ENCODE peak calls at places on chromosomes 7 and 10, in ten cellular contexts. O is left cardiac atrium; H is adipocyte; K is adrenal gland; X is lung microvascular endothelial cell; C is sigmoid colon; B is NCI-H2081; J is stimulated activated CD4-positive, alpha-beta T cell treated with anti-CD3 and anti-CD28 coated beads, Interleukin-1b, Interleukin-23, amount 100 ng/mL, for 4 hours; V is iPS-NIHi11; T is non-pigmented ciliary epithelial cell. L is an unnamed sample.

GRCh38 chr7:95772298-95772770 is at the start of gene DYNC1I1:
- DNase-seq in T (no peak), K (peak), C (peak), B (peak), J (peak), V (peak), H (peak), O (peak), X (peak), L (peak)

GRCh38 chr10:14555806-14556205 is 218.9 kb downstream of the FAM107B start:
- DNase-seq in X (no peak), C (no peak), T (no peak), J (no peak), K (no peak), H (no peak), V (peak), O (no peak), B (no peak), L (no peak)

GRCh38 chr7:134828361-134828760 is 48.9 kb downstream of the CALD1 start:
- DNase-seq in X (no peak), C (no peak), H (no peak), B (no peak), J (no peak), K (no peak), V (no peak), T (no peak), O (no peak), L (no peak)

GRCh38 chr10:85927952-85928677 is 438.5 kb downstream of the GRID1 start:
- DNase-seq in H (no peak), V (no peak), K (no peak), O (peak), C (no peak), X (no peak), T (no peak), J (no peak), B (no peak), L (no peak)

GRCh38 chr10:63125459-63125858 is 7.7 kb upstream of the NRBF2 start:
- DNase-seq in O (no peak), C (no peak), T (no peak), X (no peak), H (no peak), J (no peak), V (no peak), B (no peak), K (no peak), L (no peak)

GRCh38 chr10:60818134-60818770 is 40.0 kb downstream of the CDK1 start:
- DNase-seq in O (no peak), T (no peak), C (no peak), X (no peak), V (no peak), J (no peak), H (peak), B (no peak), K (no peak), L (no peak)

GRCh38 chr7:88306590-88307048 is at the start of gene STEAP4:
- DNase-seq in C (peak), K (peak), O (peak), T (no peak), V (peak), X (no peak), B (no peak), J (no peak), H (peak), L (no peak)

GRCh38 chr10:76337641-76338040 is 906.2 kb downstream of the LRMDA start:
- DNase-seq in X (no peak), O (no peak), H (no peak), C (no peak), J (no peak), K (no peak), T (no peak), V (no peak), B (no peak), L (no peak)

GRCh38 chr7:7181519-7182155 is 707 bp upstream of the C1GALT1 start:
- DNase-seq in V (peak), B (peak), C (peak), J (peak), K (peak), O (peak), X (peak), T (no peak), H (peak), L (no peak)

GRCh38 chr7:97094531-97094930 is 23.0 kb upstream of the SDHAF3 start:
- DNase-seq in H (no peak), V (no peak), C (no peak), T (no peak), X (no peak), K (no peak), O (no peak), J (no peak), B (no peak), L (no peak)

GRCh38 chr10:52249850-52250395 is 64.2 kb upstream of the DKK1 start:
- DNase-seq in X (no peak), V (no peak), O (no peak), H (no peak), T (no peak), J (no peak), C (no peak), K (no peak), B (no peak), L (no peak)

GRCh38 chr10:100872034-100872791 is 40.5 kb upstream of the SLF2 start:
- DNase-seq in O (no peak), C (no peak), K (no peak), H (peak), V (peak), B (peak), J (peak), X (peak), T (peak), L (peak)

GRCh38 chr7:100360102-100360607 is 2.2 kb downstream of the PILRB start:
- DNase-seq in T (no peak), J (no peak), B (no peak), K (no peak), V (no peak), X (no peak), O (no peak), H (no peak), C (no peak), L (no peak)

GRCh38 chr10:51092402-51092801 is 18.1 kb downstream of the PRKG1 start:
- DNase-seq in X (peak), V (no peak), K (peak), T (no peak), O (peak), C (peak), J (no peak), H (peak), B (no peak), L (no peak)

GRCh38 chr7:28854750-28855074 is 103.4 kb downstream of the TRIL start:
- DNase-seq in C (no peak), V (no peak), K (no peak), X (no peak), T (no peak), J (no peak), O (no peak), B (no peak), H (no peak), L (no peak)

GRCh38 chr7:141053626-141054025 is 20.2 kb upstream of the TMEM178B start:
- DNase-seq in O (no peak), J (peak), K (no peak), H (no peak), V (no peak), B (no peak), C (no peak), X (no peak), T (no peak), L (peak)

GRCh38 chr7:84196007-84196551 is 1.5 kb upstream of the SEMA3A start:
- DNase-seq in X (peak), K (no peak), T (no peak), O (no peak), H (peak), V (no peak), B (no peak), C (no peak), J (no peak), L (no peak)

GRCh38 chr10:102313221-102313896 is 68.0 kb downstream of the GBF1 start:
- DNase-seq in J (no peak), V (no peak), X (no peak), B (no peak), C (no peak), T (no peak), K (no peak), H (no peak), O (no peak), L (no peak)

GRCh38 chr7:28921822-28922221 is 36.3 kb downstream of the TRIL start:
- DNase-seq in O (no peak), H (peak), T (peak), X (peak), V (peak), B (peak), J (peak), C (peak), K (peak), L (no peak)

GRCh38 chr7:150976529-150977381 is 1.4 kb downstream of the KCNH2 start:
- DNase-seq in T (no peak), O (peak), X (no peak), H (no peak), J (no peak), V (peak), K (no peak), C (no peak), B (peak), L (no peak)

GRCh38 chr7:104135760-104136558 is 71.9 kb downstream of the ORC5 start:
- DNase-seq in B (no peak), C (no peak), V (no peak), J (no peak), H (no peak), T (no peak), X (no peak), K (no peak), O (no peak), L (no peak)

GRCh38 chr10:107103174-107104025 is 61.1 kb downstream of the SORCS1 start:
- DNase-seq in X (no peak), H (no peak), T (no peak), C (peak), O (no peak), B (no peak), K (peak), V (no peak), J (no peak), L (no peak)

GRCh38 chr7:70583965-70584883 is 547.7 kb upstream of the GALNT17 start:
- DNase-seq in B (peak), O (no peak), T (no peak), J (no peak), K (no peak), X (no peak), V (no peak), C (no peak), H (no peak), L (no peak)

GRCh38 chr7:140650367-140650766 is 9.8 kb upstream of the DENND2A start:
- DNase-seq in V (no peak), T (no peak), C (peak), H (no peak), X (no peak), J (no peak), K (no peak), B (no peak), O (no peak), L (no peak)

GRCh38 chr10:28678687-28679457 is 1.6 kb downstream of the BAMBI start:
- DNase-seq in K (no peak), O (no peak), X (peak), T (no peak), J (no peak), V (no peak), C (no peak), H (peak), B (peak), L (no peak)

GRCh38 chr7:8418627-8419245 is 14.7 kb upstream of the NXPH1 start:
- DNase-seq in X (peak), C (no peak), H (peak), T (peak), J (peak), O (peak), K (peak), V (peak), B (peak), L (no peak)

L was measured in activated CD8-positive, alpha-beta memory T cell treated with anti-CD3 and anti-CD28 coated beads for 48 hours.